ENCODE peak calls at places on chromosomes 11 and 22, in five cellular contexts. E is stomach, D is cardiac muscle cell, R is A673, W is fibroblast of mammary gland. Y is an unnamed sample.

GRCh38 chr11:120272303-120272702 is 32.4 kb downstream of the POU2F3 start:
- DNase-seq in E (no peak), R (peak), W (peak), D (peak), Y (no peak)

GRCh38 chr11:1407668-1408067 is 17.9 kb downstream of the BRSK2 start:
- DNase-seq in R (no peak), D (no peak), W (no peak), E (no peak), Y (no peak)

GRCh38 chr11:3203221-3204043 is 15.2 kb downstream of the MRGPRG start:
- DNase-seq in D (peak), R (no peak), W (no peak), E (no peak), Y (no peak)

GRCh38 chr11:117076941-117077659 is 21.1 kb downstream of the SIK3 start:
- DNase-seq in D (no peak), W (no peak), E (no peak), R (no peak), Y (no peak)

GRCh38 chr11:34356576-34356917 is 1.3 kb downstream of the ABTB2 start:
- DNase-seq in E (no peak), D (peak), W (peak), R (peak), Y (peak)

GRCh38 chr11:73257342-73258103 is 14.6 kb upstream of the P2RY6 start:
- DNase-seq in E (peak), D (peak), W (peak), R (no peak), Y (no peak)

GRCh38 chr22:43777204-43777671 is 34.9 kb downstream of the EFCAB6 start:
- DNase-seq in W (peak), D (peak), R (no peak), E (no peak), Y (peak)

GRCh38 chr11:27754035-27755017 is 54.1 kb upstream of the BDNF start:
- DNase-seq in W (peak), E (no peak), D (peak), R (peak), Y (no peak)

GRCh38 chr11:6022954-6023353 is 7.6 kb downstream of the OR56A1 start:
- DNase-seq in W (peak), E (no peak), D (peak), R (peak), Y (no peak)

GRCh38 chr22:50191041-50191740 is 5.5 kb downstream of the TRABD start:
- DNase-seq in E (peak), R (no peak), D (no peak), W (no peak), Y (no peak)

DNA sequence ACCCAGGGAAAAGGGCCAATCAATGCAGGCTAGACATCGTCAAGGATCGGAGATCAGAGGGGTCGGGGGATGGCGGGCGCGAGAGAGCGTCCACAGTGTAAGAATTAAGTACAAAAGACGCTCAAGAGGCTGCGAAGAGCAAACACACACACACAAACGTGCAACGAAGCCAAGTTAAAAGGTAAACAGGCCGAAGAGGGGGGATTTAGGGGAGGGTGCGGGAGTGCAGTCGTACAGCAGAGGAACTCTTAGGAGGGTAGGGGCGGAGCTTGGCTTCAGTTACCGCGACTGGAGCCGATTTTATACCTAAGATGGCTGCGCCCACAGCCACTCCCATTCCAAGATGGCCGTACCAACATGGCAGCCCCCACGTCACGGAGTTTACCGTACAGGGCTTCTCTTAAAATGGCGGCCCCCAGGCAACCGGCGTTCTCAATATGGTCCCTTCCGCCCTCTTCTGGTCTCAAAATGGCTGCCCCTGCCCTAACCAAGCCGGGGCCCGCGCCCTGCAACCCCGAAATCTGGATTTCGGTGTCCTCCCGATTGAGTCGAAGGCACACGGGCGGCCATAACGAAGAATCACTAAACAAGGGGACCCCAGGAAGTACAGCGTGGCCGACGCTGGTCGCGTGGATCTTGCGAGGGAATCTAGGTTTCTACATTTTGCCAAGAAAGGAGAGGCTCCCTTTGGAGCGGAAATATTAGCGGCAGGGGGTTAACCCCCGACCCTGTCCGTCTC is 2.0 kb downstream of the GNG3 start:
- DNase-seq in E (peak), W (peak), D (peak), R (peak), Y (peak)
- TF ChIP-seq CTCF in E (no peak), W (no peak), D (no peak), R (no peak), Y (no peak)

DNA sequence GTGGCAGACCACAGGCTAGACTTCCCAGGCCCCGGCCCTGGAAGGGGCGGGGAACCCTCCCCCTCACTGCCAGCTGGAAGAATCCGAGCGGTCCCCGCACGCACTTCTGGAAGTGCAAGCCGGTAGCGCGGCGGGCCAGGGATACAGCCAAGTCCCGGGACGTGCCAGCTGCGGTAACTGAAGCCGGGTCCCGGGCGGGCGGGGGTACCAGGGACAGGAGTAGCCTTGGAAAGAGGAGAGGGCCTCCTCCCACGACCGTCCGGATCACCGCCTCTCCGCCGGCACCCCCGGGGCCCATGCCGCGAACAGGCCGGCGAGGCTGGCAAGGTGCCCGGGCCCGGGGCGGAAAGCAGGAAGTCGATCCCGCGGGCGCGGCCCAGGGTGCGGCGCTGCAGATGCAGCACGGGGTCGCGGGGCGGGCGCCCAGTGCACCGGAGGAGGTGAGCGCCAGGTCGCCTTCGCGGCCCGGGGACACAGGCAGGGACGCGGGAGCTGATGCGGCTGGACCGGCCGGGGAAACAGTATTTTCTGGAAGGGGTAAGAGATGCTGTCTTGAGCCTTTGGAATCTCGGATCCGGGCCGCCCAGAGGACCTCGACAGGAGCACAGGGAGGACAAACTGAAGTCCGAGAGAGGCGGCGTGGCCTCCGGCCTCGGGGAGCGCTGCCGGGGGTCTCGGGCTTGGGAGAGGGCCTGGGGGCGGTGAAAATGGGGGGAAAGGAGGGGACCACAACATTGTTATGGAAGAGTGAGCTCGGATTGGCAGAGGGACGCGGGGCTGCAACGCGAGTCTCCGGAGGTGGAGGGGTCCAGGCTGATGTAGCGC is 756 bp upstream of the SLC35C1 start:
- DNase-seq in D (peak), W (peak), R (peak), E (peak), Y (peak)
- TF ChIP-seq CTCF in D (peak), W (no peak), R (no peak), E (no peak), Y (no peak)

GRCh38 chr11:111944651-111945051 is 7.5 kb downstream of the DIXDC1 start:
- DNase-seq in D (peak), W (peak), E (no peak), R (no peak), Y (no peak)
- TF ChIP-seq CTCF in D (no peak), W (no peak), E (no peak), R (no peak), Y (no peak)

GRCh38 chr11:66288866-66289547 is at the start of gene YIF1A:
- DNase-seq in E (peak), R (peak), D (peak), W (peak), Y (peak)
- TF ChIP-seq CTCF in E (no peak), R (peak), D (no peak), W (no peak), Y (no peak)

DNA sequence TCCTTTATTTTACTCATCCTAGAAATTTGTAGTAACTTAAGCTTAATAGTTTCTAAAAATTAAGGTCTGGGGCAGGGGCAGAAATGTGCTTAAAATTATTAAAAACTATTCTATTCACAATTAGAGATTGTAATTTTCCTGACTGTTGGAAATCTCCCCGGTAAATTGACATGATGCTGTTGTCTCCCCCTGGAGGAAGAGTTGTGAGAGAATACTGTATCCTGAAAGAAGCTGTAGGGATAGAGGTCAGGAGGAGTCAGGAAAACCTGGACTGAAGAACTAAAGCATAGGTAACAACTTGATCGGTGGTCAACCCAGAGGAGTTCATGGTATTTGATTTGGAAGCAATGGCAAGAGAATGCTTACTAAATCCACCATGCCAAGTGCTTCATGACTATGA is 16.2 kb upstream of the ESAM start:
- DNase-seq in E (no peak), D (no peak), W (no peak), R (no peak), Y (no peak)
- TF ChIP-seq CTCF in E (no peak), D (peak), W (peak), R (peak), Y (peak)

GRCh38 chr22:22061085-22062077 is 78.8 kb upstream of the TOP3B start:
- DNase-seq in D (peak), E (no peak), R (peak), W (peak), Y (no peak)
- TF ChIP-seq CTCF in D (peak), E (no peak), R (peak), W (peak), Y (no peak)

GRCh38 chr11:80455818-80456217 is 1015.0 kb upstream of the TENM4 start:
- DNase-seq in D (no peak), R (no peak), E (no peak), W (no peak), Y (no peak)

GRCh38 chr11:80451105-80451504 is 1010.3 kb upstream of the TENM4 start:
- DNase-seq in E (no peak), W (no peak), R (no peak), D (no peak), Y (no peak)
- TF ChIP-seq CTCF in E (no peak), W (no peak), R (no peak), D (no peak), Y (no peak)